ENCODE peak calls at places on chromosomes 16 and 17, in five cellular contexts. N, W, A, M and Z are unnamed samples.

GRCh38 chr17:4600563-4600962 is 16.2 kb downstream of the SMTNL2 start:
- DNase-seq in W (no peak), M (no peak), N (no peak), A (no peak), Z (no peak)

GRCh38 chr16:54417384-54417783 is 130.8 kb upstream of the IRX3 start:
- DNase-seq in A (no peak), N (no peak), M (no peak), W (no peak), Z (no peak)

GRCh38 chr17:64984776-64985521 is 65.7 kb upstream of the LRRC37A3 start:
- DNase-seq in A (peak; percentile 58), W (peak; percentile 84), M (peak; percentile 55), N (no peak), Z (peak; percentile 85)

GRCh38 chr17:2198917-2199316 is 104.7 kb downstream of the SMG6 start:
- DNase-seq in W (no peak), M (no peak), N (no peak), A (no peak), Z (no peak)

GRCh38 chr17:79095345-79096055 is 20.9 kb downstream of the ENGASE start:
- DNase-seq in A (no peak), N (no peak), M (no peak), W (no peak), Z (no peak)

GRCh38 chr17:77233635-77234334 is 93.0 kb downstream of the SEC14L1 start:
- DNase-seq in N (peak; percentile 53), W (no peak), A (no peak), M (no peak), Z (peak; percentile 58)

GRCh38 chr17:39605492-39606433 is 2.0 kb downstream of the NEUROD2 start:
- DNase-seq in N (no peak), A (no peak), W (no peak), M (no peak), Z (no peak)

GRCh38 chr16:17474572-17474971 is 3.8 kb upstream of the XYLT1 start:
- DNase-seq in A (no peak), W (peak; percentile 15), M (peak; percentile 15), N (no peak), Z (no peak)

GRCh38 chr17:50661795-50662391 is 27.2 kb downstream of the ABCC3 start:
- DNase-seq in M (no peak), N (no peak), A (no peak), W (peak; percentile 47), Z (peak; percentile 65)

GRCh38 chr16:1877089-1877488 is 5.1 kb upstream of the MEIOB start:
- DNase-seq in M (no peak), A (no peak), N (no peak), W (no peak), Z (no peak)

GRCh38 chr16:19505600-19506303 is 16.1 kb downstream of the GDE1 start:
- DNase-seq in W (no peak), M (no peak), N (no peak), A (no peak), Z (no peak)

GRCh38 chr17:44198721-44199552 is 747 bp downstream of the ATXN7L3 start:
- DNase-seq in A (peak; percentile 39), W (peak; percentile 64), M (peak; percentile 52), N (peak; percentile 87), Z (peak; percentile 77)

GRCh38 chr16:870856-871561 is 70.5 kb upstream of the GNG13 start:
- DNase-seq in W (no peak), A (no peak), N (no peak), M (no peak), Z (no peak)

GRCh38 chr16:592518-593306 is 2.8 kb downstream of the RAB40C start:
- DNase-seq in N (no peak), W (no peak), A (no peak), M (no peak), Z (no peak)